ENCODE peak calls at places on chromosomes 7 and 10, in four cellular contexts. V is neural progenitor cell, T is left ventricle myocardium inferior, I is endothelial cell of umbilical vein. L is an unnamed sample.

GRCh38 chr10:30028006-30028441 is 31.4 kb downstream of the JCAD start:
- DNase-seq in V (no peak), T (peak; percentile 59), I (peak; percentile 98), L (no peak)

GRCh38 chr7:48441848-48442492 is 270.7 kb downstream of the ABCA13 start:
- DNase-seq in V (no peak), T (no peak), I (no peak), L (no peak)

GRCh38 chr7:84678841-84679240 is 484.3 kb upstream of the SEMA3A start:
- DNase-seq in V (no peak), T (no peak), I (no peak), L (no peak)

GRCh38 chr7:150324366-150324961 is 1.1 kb upstream of the ACTR3C start:
- DNase-seq in V (no peak), T (no peak), I (no peak), L (no peak)

GRCh38 chr7:197413-198335 is 5.3 kb downstream of the FAM20C start:
- DNase-seq in V (no peak), T (no peak), I (no peak), L (no peak)

GRCh38 chr7:72267291-72267800 is 144.8 kb downstream of the CALN1 start:
- DNase-seq in V (no peak), T (no peak), I (no peak), L (no peak)

GRCh38 chr7:80842479-80842797 is 76.4 kb downstream of the SEMA3C start:
- DNase-seq in V (no peak), T (no peak), I (no peak), L (no peak)

GRCh38 chr7:135322571-135323340 is 89.1 kb downstream of the STRA8 start:
- DNase-seq in V (no peak), T (no peak), I (no peak), L (no peak)

GRCh38 chr10:89086801-89087513 is 96.4 kb downstream of the FAS start:
- DNase-seq in V (peak; percentile 35), T (peak; percentile 72), I (no peak), L (peak; percentile 2)

GRCh38 chr10:71990706-71991269 is 26.6 kb downstream of the CHST3 start:
- DNase-seq in V (no peak), T (no peak), I (no peak), L (no peak)

GRCh38 chr10:112363696-112364688 is 9.9 kb upstream of the ACSL5 start:
- DNase-seq in V (no peak), T (no peak), I (no peak), L (no peak)

GRCh38 chr10:124460144-124460543 is 1.5 kb upstream of the LHPP start:
- DNase-seq in V (no peak), T (no peak), I (no peak), L (no peak)

GRCh38 chr7:157568785-157569584 is 232.2 kb downstream of the DNAJB6 start:
- DNase-seq in V (peak; percentile 62), T (peak; percentile 52), I (peak; percentile 11), L (peak; percentile 4)

GRCh38 chr10:132271458-132272011 is 36.2 kb downstream of the STK32C start:
- DNase-seq in V (no peak), T (no peak), I (no peak), L (no peak)

GRCh38 chr10:110209926-110210662 is 2.7 kb downstream of the MXI1 start:
- DNase-seq in V (peak; percentile 53), T (peak; percentile 64), I (peak; percentile 46), L (peak; percentile 60)

GRCh38 chr10:69179743-69180524 is at the start of gene SUPV3L1:
- DNase-seq in V (peak; percentile 96), T (peak; percentile 89), I (peak; percentile 97), L (peak; percentile 98)

GRCh38 chr10:69182005-69182404 is 2.0 kb downstream of the SUPV3L1 start:
- DNase-seq in V (no peak), T (no peak), I (no peak), L (no peak)

GRCh38 chr10:69179089-69179742 is 818 bp upstream of the SUPV3L1 start:
- DNase-seq in V (peak; percentile 11), T (no peak), I (no peak), L (no peak)

GRCh38 chr10:69180525-69181204 is 631 bp downstream of the SUPV3L1 start:
- DNase-seq in V (peak; percentile 43), T (no peak), I (no peak), L (peak; percentile 49)

GRCh38 chr10:69181433-69181832 is 1.4 kb downstream of the SUPV3L1 start:
- DNase-seq in V (peak; percentile 4), T (no peak), I (no peak), L (no peak)
- H3K27ac ChIP-seq in V (no peak overlapping the region), T (no peak overlapping the region), I (no peak overlapping the region), L (no peak overlapping the region)

DNA sequence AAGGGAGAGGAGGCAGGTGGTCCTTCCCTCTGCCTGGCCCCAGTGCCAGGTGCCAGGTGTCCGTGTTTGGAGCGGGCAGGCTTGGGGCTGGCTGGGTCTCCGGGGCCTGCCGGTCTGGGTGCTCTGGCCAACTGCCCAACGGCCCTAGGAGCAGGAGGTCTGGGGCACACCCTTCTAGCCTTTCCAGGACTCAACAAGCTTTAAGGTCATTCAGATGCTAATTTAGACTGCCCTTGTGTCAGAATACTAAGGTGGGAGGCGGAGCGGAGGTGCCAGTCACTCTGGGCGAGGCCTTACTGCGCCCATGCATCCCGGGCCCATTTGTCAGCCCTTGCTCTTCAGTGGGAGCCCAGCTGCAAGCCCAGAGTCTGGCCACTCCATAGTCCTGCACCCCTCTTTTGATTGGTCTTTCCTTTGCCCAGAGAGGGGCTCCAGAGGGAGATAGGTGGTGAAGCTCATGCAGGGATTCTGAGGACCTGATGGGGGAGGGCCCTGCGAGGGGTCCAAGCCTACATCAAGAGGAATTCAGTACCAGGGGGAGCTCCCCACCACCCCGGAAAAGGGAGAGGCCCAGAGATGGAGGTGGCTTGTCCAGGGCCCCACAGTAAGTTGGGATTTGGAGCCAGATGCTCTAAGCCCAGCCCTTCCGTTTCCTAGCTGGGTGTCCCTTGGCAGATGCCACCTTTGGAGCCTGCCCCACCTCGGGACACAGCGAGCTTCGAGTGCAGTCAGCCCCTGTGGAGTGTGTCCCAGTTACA is 1.3 kb downstream of the PGAM2 start:
- DNase-seq in V (peak; percentile 48), T (peak; percentile 16), I (no peak), L (no peak)
- H3K4me1 ChIP-seq in V (peaks cover 31% of the 10 kb centered on the region), T (peaks cover 89% of the 10 kb centered on the region), I (no peaks in the 10 kb centered on the region), L (peaks cover 11% of the 10 kb centered on the region)

GRCh38 chr10:14602807-14603538 is 171.7 kb downstream of the FAM107B start:
- DNase-seq in V (no peak), T (no peak), I (peak; percentile 37), L (peak; percentile 53)

GRCh38 chr10:14603539-14604102 is 171.1 kb downstream of the FAM107B start:
- DNase-seq in V (peak; percentile 67), T (no peak), I (no peak), L (peak; percentile 49)

GRCh38 chr10:14604181-14605142 is 170.2 kb downstream of the FAM107B start:
- DNase-seq in V (peak; percentile 91), T (peak; percentile 84), I (peak; percentile 71), L (peak; percentile 88)

GRCh38 chr10:14600065-14600464 is 174.6 kb downstream of the FAM107B start:
- DNase-seq in V (no peak), T (no peak), I (no peak), L (no peak)

DNA sequence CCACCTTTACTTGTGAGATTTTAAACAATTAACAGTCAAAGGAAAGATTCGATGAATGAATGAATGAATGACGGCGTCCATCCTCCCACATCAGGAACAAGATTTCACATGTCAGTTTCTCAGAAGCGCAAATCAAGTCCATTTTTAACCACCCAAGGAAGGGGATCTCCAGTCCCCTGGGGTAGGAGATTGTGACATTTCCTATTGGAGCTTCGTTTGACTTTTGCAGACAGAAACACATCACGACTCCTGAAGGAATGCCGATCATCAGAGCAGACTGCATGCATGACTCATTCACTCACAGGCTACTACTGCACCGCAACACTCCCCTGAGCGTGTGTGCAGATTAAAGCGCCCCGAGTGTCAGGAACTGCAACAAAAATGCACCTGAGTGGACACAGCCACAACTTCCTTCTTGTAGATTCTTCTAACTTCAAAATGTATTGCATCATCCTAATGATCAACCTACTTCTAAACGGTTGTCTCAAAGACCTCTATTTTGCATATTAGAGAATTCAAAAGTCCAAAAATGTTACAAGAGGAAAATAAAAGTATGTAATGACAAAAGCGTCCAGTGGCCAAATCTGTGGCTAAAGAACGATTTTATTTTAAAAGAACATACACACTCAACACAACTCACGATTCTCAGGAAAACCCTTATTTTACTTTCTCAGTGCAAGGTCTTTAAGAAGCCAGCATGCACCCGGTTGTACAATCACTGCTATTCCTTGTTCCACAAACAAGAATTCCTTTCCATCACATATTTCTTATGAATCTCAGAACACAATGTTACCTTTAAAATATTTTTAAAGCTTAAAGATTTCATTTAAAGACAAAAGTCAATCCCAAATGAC is 172.6 kb downstream of the FAM107B start:
- DNase-seq in V (no peak), T (no peak), I (peak; percentile 76), L (peak; percentile 89)
- H3K27ac ChIP-seq in V (no peak overlapping the region), T (no peak overlapping the region), I (peak overlapping the region; percentile 70), L (peak overlapping the region; percentile 83)

GRCh38 chr10:80530816-80531215 is 6.9 kb upstream of the SH2D4B start:
- DNase-seq in V (no peak), T (no peak), I (no peak), L (no peak)
- H3K4me1 ChIP-seq in V (peaks cover 5% of the 10 kb centered on the region), T (peaks cover 43% of the 10 kb centered on the region), I (peaks cover 4% of the 10 kb centered on the region), L (peaks cover 5% of the 10 kb centered on the region)

L was measured in OCI-LY7.